ENCODE peak calls at places on chromosomes 13 and 19, in six cellular contexts. One of them, this sample, is unnamed.

GRCh38 chr19:54481326-54481930 is 8.3 kb upstream of the CDC42EP5 start:
- DNase-seq in A549: peak
- DNase-seq in IMR-90: peak
- DNase-seq in GM12878: no peak
- DNase-seq in HepG2: peak
- DNase-seq in K562: peak
- DNase-seq in this sample: peak

GRCh38 chr19:54439174-54439851 is 9.7 kb upstream of the LENG8 start:
- DNase-seq in K562: no peak
- DNase-seq in A549: peak
- DNase-seq in HepG2: peak
- DNase-seq in IMR-90: no peak
- DNase-seq in GM12878: no peak
- DNase-seq in this sample: peak

GRCh38 chr19:17090501-17091074 is 15.0 kb downstream of the MYO9B start:
- DNase-seq in K562: no peak
- DNase-seq in IMR-90: peak
- DNase-seq in A549: no peak
- DNase-seq in HepG2: no peak
- DNase-seq in GM12878: no peak
- DNase-seq in this sample: no peak

GRCh38 chr13:109151255-109151654 is 521.8 kb downstream of the MYO16 start:
- DNase-seq in GM12878: no peak
- DNase-seq in A549: no peak
- DNase-seq in HepG2: no peak
- DNase-seq in K562: no peak
- DNase-seq in IMR-90: no peak
- DNase-seq in this sample: no peak

GRCh38 chr19:45848922-45849321 is 14.0 kb downstream of the SYMPK start:
- DNase-seq in A549: peak
- DNase-seq in K562: peak
- DNase-seq in IMR-90: no peak
- DNase-seq in HepG2: peak
- DNase-seq in GM12878: no peak
- DNase-seq in this sample: no peak

GRCh38 chr19:1512671-1513491 is at the start of gene ADAMTSL5:
- DNase-seq in K562: peak
- DNase-seq in HepG2: peak
- DNase-seq in GM12878: no peak
- DNase-seq in IMR-90: peak
- DNase-seq in A549: peak
- DNase-seq in this sample: peak

GRCh38 chr19:51282335-51282734 is 29.1 kb upstream of the IGLON5 start:
- DNase-seq in HepG2: no peak
- DNase-seq in GM12878: no peak
- DNase-seq in A549: no peak
- DNase-seq in K562: no peak
- DNase-seq in IMR-90: no peak
- DNase-seq in this sample: no peak

GRCh38 chr19:35860818-35861639 is 4.3 kb downstream of the KIRREL2 start:
- DNase-seq in GM12878: no peak
- DNase-seq in IMR-90: no peak
- DNase-seq in HepG2: peak
- DNase-seq in K562: peak
- DNase-seq in A549: no peak
- DNase-seq in this sample: no peak

GRCh38 chr13:112968910-112969691 is at the start of gene MCF2L:
- DNase-seq in IMR-90: peak
- DNase-seq in A549: peak
- DNase-seq in HepG2: peak
- DNase-seq in K562: no peak
- DNase-seq in GM12878: no peak
- DNase-seq in this sample: peak

GRCh38 chr13:80273717-80274116 is 67.2 kb downstream of the SPRY2 start:
- DNase-seq in A549: no peak
- DNase-seq in K562: no peak
- DNase-seq in IMR-90: no peak
- DNase-seq in GM12878: no peak
- DNase-seq in HepG2: no peak
- DNase-seq in this sample: no peak

GRCh38 chr13:39419866-39420265 is 183.1 kb downstream of the LHFPL6 start:
- DNase-seq in K562: no peak
- DNase-seq in A549: no peak
- DNase-seq in HepG2: no peak
- DNase-seq in IMR-90: no peak
- DNase-seq in GM12878: no peak
- DNase-seq in this sample: no peak

GRCh38 chr13:112619730-112620639 is 32.0 kb upstream of the TUBGCP3 start:
- DNase-seq in A549: peak
- DNase-seq in GM12878: no peak
- DNase-seq in HepG2: no peak
- DNase-seq in K562: peak
- DNase-seq in IMR-90: no peak
- DNase-seq in this sample: no peak

GRCh38 chr13:90396266-90396665 is 951.2 kb upstream of the MIR17HG start:
- DNase-seq in K562: no peak
- DNase-seq in IMR-90: no peak
- DNase-seq in GM12878: no peak
- DNase-seq in A549: no peak
- DNase-seq in HepG2: no peak
- DNase-seq in this sample: no peak
- TF ChIP-seq BHLHE40 in K562: no peak
- TF ChIP-seq BHLHE40 in IMR-90: no peak
- TF ChIP-seq BHLHE40 in GM12878: no peak
- TF ChIP-seq BHLHE40 in A549: no peak
- TF ChIP-seq BHLHE40 in HepG2: no peak
- TF ChIP-seq BHLHE40 in this sample: no peak

DNA sequence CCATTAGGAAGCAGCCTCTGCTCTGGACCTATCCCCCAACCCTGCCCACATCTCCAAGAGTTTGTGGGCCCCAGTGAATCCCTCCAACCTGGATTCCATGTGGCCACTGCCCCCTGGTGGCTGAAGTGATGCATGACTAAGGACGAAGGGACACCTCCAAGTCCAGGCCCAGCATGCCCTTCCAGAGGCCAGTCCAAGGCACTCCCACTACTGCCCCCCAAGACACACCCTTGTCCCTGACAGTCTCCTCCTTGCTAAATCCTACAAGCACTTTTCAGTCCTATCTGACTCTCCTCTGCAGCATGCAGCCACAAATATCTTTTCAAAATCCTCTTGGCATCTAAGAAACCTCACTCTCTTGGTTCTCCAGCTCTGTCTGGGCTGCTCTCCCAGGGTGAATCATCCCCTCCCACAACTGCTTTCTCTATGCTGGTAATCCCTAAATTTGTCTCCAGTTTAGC is 33.0 kb downstream of the DEDD2 start:
- DNase-seq in HepG2: peak
- DNase-seq in GM12878: no peak
- DNase-seq in K562: peak
- DNase-seq in IMR-90: peak
- DNase-seq in A549: peak
- DNase-seq in this sample: peak
- TF ChIP-seq BHLHE40 in HepG2: no peak
- TF ChIP-seq BHLHE40 in GM12878: no peak
- TF ChIP-seq BHLHE40 in K562: no peak
- TF ChIP-seq BHLHE40 in IMR-90: no peak
- TF ChIP-seq BHLHE40 in A549: no peak
- TF ChIP-seq BHLHE40 in this sample: no peak

GRCh38 chr13:98203641-98204326 is 26.7 kb upstream of the RNF113B start:
- DNase-seq in A549: no peak
- DNase-seq in IMR-90: no peak
- DNase-seq in HepG2: no peak
- DNase-seq in K562: no peak
- DNase-seq in GM12878: no peak
- DNase-seq in this sample: no peak

GRCh38 chr13:98208606-98209005 is 31.5 kb upstream of the RNF113B start:
- DNase-seq in A549: no peak
- DNase-seq in K562: no peak
- DNase-seq in HepG2: no peak
- DNase-seq in IMR-90: no peak
- DNase-seq in GM12878: no peak
- DNase-seq in this sample: no peak

GRCh38 chr13:98204546-98204945 is 27.5 kb upstream of the RNF113B start:
- DNase-seq in A549: no peak
- DNase-seq in IMR-90: no peak
- DNase-seq in HepG2: no peak
- DNase-seq in K562: no peak
- DNase-seq in GM12878: no peak
- DNase-seq in this sample: no peak

GRCh38 chr13:98206946-98207345 is 29.9 kb upstream of the RNF113B start:
- DNase-seq in GM12878: no peak
- DNase-seq in A549: no peak
- DNase-seq in HepG2: no peak
- DNase-seq in IMR-90: peak
- DNase-seq in K562: no peak
- DNase-seq in this sample: no peak

DNA sequence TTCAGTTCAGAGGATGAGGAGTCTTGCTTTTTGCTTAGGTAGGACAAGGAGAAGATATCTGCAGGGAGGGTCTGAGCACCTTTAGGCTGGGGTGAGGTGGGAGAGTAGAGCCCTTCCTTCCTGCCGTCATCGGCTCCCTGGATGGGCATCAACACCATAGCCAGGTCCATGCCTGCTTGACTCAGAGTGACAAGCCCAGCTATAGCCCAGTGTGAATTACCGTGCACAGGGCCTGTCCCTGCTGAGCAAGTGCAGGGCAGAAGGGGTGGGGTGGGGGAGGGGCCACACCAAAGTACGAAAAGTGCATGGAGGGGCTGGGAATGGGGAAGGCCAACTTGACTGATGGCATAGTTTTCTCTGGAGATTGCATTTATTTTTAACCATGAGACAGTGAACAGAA is 30.3 kb upstream of the RNF113B start:
- DNase-seq in IMR-90: peak
- DNase-seq in HepG2: no peak
- DNase-seq in K562: no peak
- DNase-seq in GM12878: no peak
- DNase-seq in A549: no peak
- DNase-seq in this sample: no peak
- TF ChIP-seq BHLHE40 in IMR-90: no peak
- TF ChIP-seq BHLHE40 in HepG2: no peak
- TF ChIP-seq BHLHE40 in K562: no peak
- TF ChIP-seq BHLHE40 in GM12878: no peak
- TF ChIP-seq BHLHE40 in A549: no peak
- TF ChIP-seq BHLHE40 in this sample: no peak

GRCh38 chr13:81488021-81488420 is 1147.1 kb upstream of the SPRY2 start:
- DNase-seq in A549: no peak
- DNase-seq in K562: no peak
- DNase-seq in IMR-90: no peak
- DNase-seq in HepG2: no peak
- DNase-seq in GM12878: no peak
- DNase-seq in this sample: no peak
- TF ChIP-seq BHLHE40 in A549: no peak
- TF ChIP-seq BHLHE40 in K562: no peak
- TF ChIP-seq BHLHE40 in IMR-90: no peak
- TF ChIP-seq BHLHE40 in HepG2: no peak
- TF ChIP-seq BHLHE40 in GM12878: no peak
- TF ChIP-seq BHLHE40 in this sample: no peak

GRCh38 chr13:30113531-30113930 is 193.8 kb downstream of the KATNAL1 start:
- DNase-seq in HepG2: no peak
- DNase-seq in K562: no peak
- DNase-seq in IMR-90: no peak
- DNase-seq in GM12878: no peak
- DNase-seq in A549: no peak
- DNase-seq in this sample: no peak
- TF ChIP-seq BHLHE40 in HepG2: no peak
- TF ChIP-seq BHLHE40 in K562: no peak
- TF ChIP-seq BHLHE40 in IMR-90: no peak
- TF ChIP-seq BHLHE40 in GM12878: no peak
- TF ChIP-seq BHLHE40 in A549: no peak
- TF ChIP-seq BHLHE40 in this sample: no peak

GRCh38 chr19:6219592-6220290 is 60.0 kb downstream of the MLLT1 start:
- DNase-seq in K562: no peak
- DNase-seq in IMR-90: no peak
- DNase-seq in A549: no peak
- DNase-seq in GM12878: no peak
- DNase-seq in HepG2: no peak
- DNase-seq in this sample: no peak
- TF ChIP-seq BHLHE40 in K562: no peak
- TF ChIP-seq BHLHE40 in IMR-90: no peak
- TF ChIP-seq BHLHE40 in A549: no peak
- TF ChIP-seq BHLHE40 in GM12878: no peak
- TF ChIP-seq BHLHE40 in HepG2: no peak
- TF ChIP-seq BHLHE40 in this sample: no peak

GRCh38 chr13:68938639-68939038 is 1169.0 kb upstream of the ATXN8OS start:
- DNase-seq in HepG2: no peak
- DNase-seq in GM12878: no peak
- DNase-seq in K562: no peak
- DNase-seq in IMR-90: no peak
- DNase-seq in A549: no peak
- DNase-seq in this sample: no peak
- TF ChIP-seq BHLHE40 in HepG2: no peak
- TF ChIP-seq BHLHE40 in GM12878: no peak
- TF ChIP-seq BHLHE40 in K562: no peak
- TF ChIP-seq BHLHE40 in IMR-90: no peak
- TF ChIP-seq BHLHE40 in A549: no peak
- TF ChIP-seq BHLHE40 in this sample: no peak

This sample was measured in HEK293T.